ENCODE peak calls at places on chromosome 19, in four cellular contexts. One of them, this sample, is unnamed.

GRCh38 chr19:11496391-11497163 is 9.1 kb downstream of the ZNF653 start:
- DNase-seq in fibroblast of lung: peak; percentile 83
- DNase-seq in adrenal gland: peak; percentile 88
- DNase-seq in adipocyte: peak; percentile 74
- DNase-seq in this sample: peak; percentile 60

GRCh38 chr19:4327877-4328242 is 10.8 kb downstream of the STAP2 start:
- DNase-seq in fibroblast of lung: no peak
- DNase-seq in adrenal gland: no peak
- DNase-seq in adipocyte: no peak
- DNase-seq in this sample: no peak

GRCh38 chr19:11887247-11887617 is 350 bp upstream of the ZNF69 start:
- DNase-seq in fibroblast of lung: no peak
- DNase-seq in adrenal gland: no peak
- DNase-seq in adipocyte: no peak
- DNase-seq in this sample: no peak

GRCh38 chr19:19524053-19524452 is 4.7 kb upstream of the YJEFN3 start:
- DNase-seq in fibroblast of lung: no peak
- DNase-seq in adrenal gland: no peak
- DNase-seq in adipocyte: no peak
- DNase-seq in this sample: no peak

GRCh38 chr19:4134351-4134750 is 10.4 kb upstream of the MAP2K2 start:
- DNase-seq in fibroblast of lung: no peak
- DNase-seq in adrenal gland: no peak
- DNase-seq in adipocyte: no peak
- DNase-seq in this sample: no peak

GRCh38 chr19:51079486-51080110 is 3.1 kb downstream of the KLK14 start:
- DNase-seq in fibroblast of lung: no peak
- DNase-seq in adrenal gland: no peak
- DNase-seq in adipocyte: no peak
- DNase-seq in this sample: no peak

GRCh38 chr19:56083668-56084067 is 37.4 kb downstream of the ZNF787 start:
- DNase-seq in fibroblast of lung: no peak
- DNase-seq in adrenal gland: no peak
- DNase-seq in adipocyte: no peak
- DNase-seq in this sample: no peak

GRCh38 chr19:15154002-15154612 is 46.7 kb downstream of the NOTCH3 start:
- DNase-seq in fibroblast of lung: peak; percentile 52
- DNase-seq in adrenal gland: no peak
- DNase-seq in adipocyte: peak; percentile 44
- DNase-seq in this sample: no peak

GRCh38 chr19:22622901-22623840 is 11.0 kb upstream of the ZNF492 start:
- DNase-seq in fibroblast of lung: no peak
- DNase-seq in adrenal gland: no peak
- DNase-seq in adipocyte: no peak
- DNase-seq in this sample: no peak

GRCh38 chr19:51211833-51212232 is 13.0 kb upstream of the CD33 start:
- DNase-seq in fibroblast of lung: no peak
- DNase-seq in adrenal gland: no peak
- DNase-seq in adipocyte: no peak
- DNase-seq in this sample: no peak

DNA sequence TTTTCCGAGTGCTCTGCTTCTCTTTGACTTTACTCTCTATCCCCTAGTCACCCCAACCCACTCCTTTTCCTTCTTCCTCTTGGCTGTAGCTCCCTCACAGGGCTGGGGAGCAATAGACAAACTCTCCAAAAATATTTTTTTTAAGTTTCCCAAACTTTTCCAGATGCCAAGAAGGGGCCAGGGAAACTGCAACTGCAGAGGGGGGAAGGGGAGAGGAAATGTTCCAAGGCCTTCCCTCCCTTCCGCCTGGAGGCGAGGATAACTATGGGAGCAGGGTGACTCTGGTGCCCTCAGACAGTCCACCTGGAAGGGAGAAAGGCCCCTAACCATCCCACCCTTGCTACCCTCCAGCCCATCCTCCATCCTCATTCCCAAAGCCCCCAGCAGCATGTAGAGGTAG is 49.4 kb downstream of the LYL1 start:
- DNase-seq in fibroblast of lung: peak; percentile 26
- DNase-seq in adrenal gland: no peak
- DNase-seq in adipocyte: peak; percentile 25
- DNase-seq in this sample: no peak
- H3K4me1 ChIP-seq in fibroblast of lung: peaks cover 68% of the 10 kb centered on the region
- H3K4me1 ChIP-seq in adrenal gland: peaks cover 31% of the 10 kb centered on the region
- H3K4me1 ChIP-seq in adipocyte: peaks cover 83% of the 10 kb centered on the region
- H3K4me1 ChIP-seq in this sample: no peaks in the 10 kb centered on the region

GRCh38 chr19:8360196-8360595 is 3.8 kb upstream of the ANGPTL4 start:
- DNase-seq in fibroblast of lung: no peak
- DNase-seq in adrenal gland: no peak
- DNase-seq in adipocyte: no peak
- DNase-seq in this sample: no peak

GRCh38 chr19:8366121-8366581 is 2.2 kb downstream of the ANGPTL4 start:
- DNase-seq in fibroblast of lung: no peak
- DNase-seq in adrenal gland: no peak
- DNase-seq in adipocyte: no peak
- DNase-seq in this sample: no peak

GRCh38 chr19:8363803-8364771 is at the start of gene ANGPTL4:
- DNase-seq in fibroblast of lung: peak; percentile 71
- DNase-seq in adrenal gland: peak; percentile 73
- DNase-seq in adipocyte: peak; percentile 94
- DNase-seq in this sample: peak; percentile 19

GRCh38 chr19:8358948-8359347 is 5.0 kb upstream of the ANGPTL4 start:
- DNase-seq in fibroblast of lung: no peak
- DNase-seq in adrenal gland: no peak
- DNase-seq in adipocyte: no peak
- DNase-seq in this sample: no peak

DNA sequence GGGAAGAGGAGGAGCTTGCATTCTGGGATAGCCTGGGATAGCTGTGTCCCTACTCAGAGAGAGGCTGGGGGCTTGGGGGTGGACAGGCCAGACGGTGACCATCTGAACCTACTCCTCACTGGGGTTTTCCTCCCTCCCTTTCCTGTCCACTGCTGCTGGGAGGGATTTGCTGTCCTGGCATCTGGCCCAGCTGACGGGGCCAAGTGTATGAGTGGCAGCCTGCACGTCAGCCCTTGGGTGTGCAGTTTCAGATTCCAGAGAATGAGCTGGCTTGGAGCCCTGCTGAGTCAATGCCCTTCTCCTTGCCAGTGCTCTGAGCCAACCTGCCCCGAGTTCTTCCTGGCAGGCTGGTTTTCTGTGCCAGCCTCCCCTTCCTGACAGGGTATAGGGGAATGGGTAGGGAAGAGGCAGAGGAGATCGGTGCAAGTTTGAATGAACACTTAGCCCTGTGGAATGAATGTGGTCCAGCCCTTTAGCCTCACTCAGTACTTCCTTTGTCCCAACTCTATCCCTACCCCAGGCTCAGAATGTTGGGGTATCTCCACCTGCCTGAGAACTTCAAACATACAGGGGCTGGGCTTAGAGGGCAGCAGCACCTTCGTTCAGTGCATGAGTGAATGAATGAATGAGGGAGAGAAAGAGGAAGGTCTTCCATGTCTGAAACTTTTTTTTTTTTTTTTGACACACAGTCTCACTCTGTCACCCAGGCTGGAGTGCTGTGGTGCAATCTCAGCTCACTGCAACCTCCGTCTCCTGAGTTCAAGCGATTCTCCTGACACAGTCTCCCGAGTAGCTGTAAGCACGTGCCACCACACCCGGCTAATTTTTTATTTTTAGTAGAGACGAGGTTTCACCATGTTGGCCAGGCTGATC is 1.8 kb upstream of the ANGPTL4 start:
- DNase-seq in fibroblast of lung: peak; percentile 98
- DNase-seq in adrenal gland: peak; percentile 98
- DNase-seq in adipocyte: peak; percentile 99
- DNase-seq in this sample: no peak
- H3K4me1 ChIP-seq in fibroblast of lung: peaks cover 15% of the 10 kb centered on the region
- H3K4me1 ChIP-seq in adrenal gland: peaks cover 29% of the 10 kb centered on the region
- H3K4me1 ChIP-seq in adipocyte: peaks cover 26% of the 10 kb centered on the region
- H3K4me1 ChIP-seq in this sample: peaks cover 13% of the 10 kb centered on the region

DNA sequence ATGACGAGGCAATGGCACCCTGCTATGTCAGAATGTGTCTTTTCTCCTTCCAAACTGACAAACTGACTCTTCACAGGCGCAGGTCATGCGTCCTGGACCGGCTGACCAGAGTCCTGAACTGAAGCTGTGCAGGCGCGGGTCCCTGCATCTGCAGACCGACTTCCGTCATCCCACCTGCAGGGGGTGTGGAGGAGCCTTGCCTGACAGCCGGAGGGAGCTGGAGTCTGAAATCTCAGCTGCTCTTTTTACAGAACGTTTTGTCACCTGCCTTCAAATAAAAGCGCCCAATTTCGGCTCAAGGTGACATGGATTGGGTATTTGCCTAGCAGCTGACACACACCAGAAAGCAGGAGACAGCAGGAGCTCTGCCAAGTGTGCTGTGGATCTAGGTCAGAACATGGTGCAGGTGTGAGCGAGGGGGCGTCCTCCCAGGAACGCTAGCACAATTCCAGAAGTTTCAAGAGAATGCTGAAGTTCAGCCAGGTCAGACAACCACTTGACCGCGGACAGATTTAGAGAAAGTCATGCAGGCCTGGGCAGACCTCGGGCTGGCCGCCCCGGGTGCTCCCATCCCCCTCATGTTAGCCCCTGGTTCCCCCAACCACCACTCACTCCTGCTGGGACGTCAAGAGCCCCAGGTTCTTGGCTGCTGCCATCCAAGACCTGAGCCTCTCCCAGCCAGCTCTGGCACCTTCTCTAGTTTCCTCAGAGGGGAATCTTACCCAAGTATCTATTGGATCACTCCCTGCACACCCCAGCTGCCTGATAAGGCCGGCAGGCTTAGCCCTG is 32.8 kb downstream of the ELL start:
- DNase-seq in fibroblast of lung: no peak
- DNase-seq in adrenal gland: peak; percentile 74
- DNase-seq in adipocyte: no peak
- DNase-seq in this sample: no peak
- H3K4me1 ChIP-seq in fibroblast of lung: peaks cover 8% of the 10 kb centered on the region
- H3K4me1 ChIP-seq in adrenal gland: peaks cover 75% of the 10 kb centered on the region
- H3K4me1 ChIP-seq in adipocyte: peaks cover 25% of the 10 kb centered on the region
- H3K4me1 ChIP-seq in this sample: peaks cover 29% of the 10 kb centered on the region

GRCh38 chr19:7368456-7368855 is 19.7 kb downstream of the ARHGEF18 start:
- DNase-seq in fibroblast of lung: no peak
- DNase-seq in adrenal gland: no peak
- DNase-seq in adipocyte: no peak
- DNase-seq in this sample: no peak
- H3K4me1 ChIP-seq in fibroblast of lung: no peaks in the 10 kb centered on the region
- H3K4me1 ChIP-seq in adrenal gland: peaks cover 9% of the 10 kb centered on the region
- H3K4me1 ChIP-seq in adipocyte: peaks cover 10% of the 10 kb centered on the region
- H3K4me1 ChIP-seq in this sample: no peaks in the 10 kb centered on the region

GRCh38 chr19:38691938-38692457 is 44.5 kb downstream of the ACTN4 start:
- DNase-seq in fibroblast of lung: peak; percentile 96
- DNase-seq in adrenal gland: peak; percentile 91
- DNase-seq in adipocyte: peak; percentile 95
- DNase-seq in this sample: no peak

GRCh38 chr19:38692458-38693379 is 45.3 kb downstream of the ACTN4 start:
- DNase-seq in fibroblast of lung: no peak
- DNase-seq in adrenal gland: no peak
- DNase-seq in adipocyte: no peak
- DNase-seq in this sample: no peak

GRCh38 chr19:38690146-38690545 is 42.7 kb downstream of the ACTN4 start:
- DNase-seq in fibroblast of lung: no peak
- DNase-seq in adrenal gland: no peak
- DNase-seq in adipocyte: no peak
- DNase-seq in this sample: no peak

GRCh38 chr19:38693380-38694223 is 46.2 kb downstream of the ACTN4 start:
- DNase-seq in fibroblast of lung: peak; percentile 59
- DNase-seq in adrenal gland: no peak
- DNase-seq in adipocyte: peak; percentile 65
- DNase-seq in this sample: peak; percentile 53

GRCh38 chr19:38690832-38691231 is 43.4 kb downstream of the ACTN4 start:
- DNase-seq in fibroblast of lung: no peak
- DNase-seq in adrenal gland: no peak
- DNase-seq in adipocyte: no peak
- DNase-seq in this sample: no peak
- H3K4me1 ChIP-seq in fibroblast of lung: peaks cover 34% of the 10 kb centered on the region
- H3K4me1 ChIP-seq in adrenal gland: peaks cover 84% of the 10 kb centered on the region
- H3K4me1 ChIP-seq in adipocyte: peaks cover 40% of the 10 kb centered on the region
- H3K4me1 ChIP-seq in this sample: peaks cover 69% of the 10 kb centered on the region

GRCh38 chr19:54574527-54575056 is 1.0 kb downstream of the LILRA2 start:
- DNase-seq in fibroblast of lung: no peak
- DNase-seq in adrenal gland: no peak
- DNase-seq in adipocyte: no peak
- DNase-seq in this sample: no peak
- H3K4me1 ChIP-seq in fibroblast of lung: no peaks in the 10 kb centered on the region
- H3K4me1 ChIP-seq in adrenal gland: no peaks in the 10 kb centered on the region
- H3K4me1 ChIP-seq in adipocyte: no peaks in the 10 kb centered on the region
- H3K4me1 ChIP-seq in this sample: no peaks in the 10 kb centered on the region

GRCh38 chr19:35643255-35644205 is 2.0 kb downstream of the ETV2 start:
- DNase-seq in fibroblast of lung: peak; percentile 76
- DNase-seq in adrenal gland: peak; percentile 90
- DNase-seq in adipocyte: peak; percentile 82
- DNase-seq in this sample: peak; percentile 84
- H3K4me1 ChIP-seq in fibroblast of lung: peaks cover 2% of the 10 kb centered on the region
- H3K4me1 ChIP-seq in adrenal gland: peaks cover 13% of the 10 kb centered on the region
- H3K4me1 ChIP-seq in adipocyte: peaks cover 8% of the 10 kb centered on the region
- H3K4me1 ChIP-seq in this sample: peaks cover 49% of the 10 kb centered on the region

DNA sequence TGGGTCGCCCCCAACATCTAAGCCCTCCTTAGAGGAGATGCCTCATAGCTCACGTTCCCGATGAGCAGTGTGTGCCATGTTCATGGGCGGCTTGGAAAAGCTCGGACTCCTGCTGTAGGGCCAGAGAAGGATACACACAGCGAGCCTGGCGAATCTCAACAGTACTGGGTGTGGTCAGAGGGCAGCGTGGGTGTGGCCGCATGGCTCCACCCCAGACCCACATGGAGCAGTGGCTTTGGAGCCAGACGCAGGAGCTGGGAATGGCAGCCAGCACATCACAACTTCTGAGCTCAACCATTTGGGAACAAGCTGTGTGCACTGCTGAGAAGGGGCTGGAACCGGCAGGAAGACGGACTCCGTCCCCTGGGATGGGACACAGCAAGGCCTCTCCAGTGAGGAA is 15.6 kb downstream of the CAPS start:
- DNase-seq in fibroblast of lung: no peak
- DNase-seq in adrenal gland: no peak
- DNase-seq in adipocyte: no peak
- DNase-seq in this sample: no peak
- H3K4me1 ChIP-seq in fibroblast of lung: peaks cover 24% of the 10 kb centered on the region
- H3K4me1 ChIP-seq in adrenal gland: peaks cover 18% of the 10 kb centered on the region
- H3K4me1 ChIP-seq in adipocyte: peaks cover 28% of the 10 kb centered on the region
- H3K4me1 ChIP-seq in this sample: no peaks in the 10 kb centered on the region